ENCODE peak calls at places on chromosomes 3 and 15, in four cellular contexts. One of them, this sample, is unnamed.

GRCh38 chr3:193563429-193563828 is 8.7 kb upstream of the ATP13A4 start:
- DNase-seq in sigmoid colon: no peak
- DNase-seq in heart left ventricle: no peak
- DNase-seq in thyroid gland: peak; percentile 61
- DNase-seq in this sample: no peak

GRCh38 chr3:136343873-136344281 is 93.7 kb downstream of the PCCB start:
- DNase-seq in sigmoid colon: peak; percentile 95
- DNase-seq in heart left ventricle: peak; percentile 86
- DNase-seq in thyroid gland: peak; percentile 56
- DNase-seq in this sample: peak; percentile 53

GRCh38 chr15:42775431-42775830 is 38.5 kb upstream of the CDAN1 start:
- DNase-seq in sigmoid colon: no peak
- DNase-seq in heart left ventricle: no peak
- DNase-seq in thyroid gland: no peak
- DNase-seq in this sample: no peak

GRCh38 chr15:60215225-60215963 is 182.4 kb downstream of the ANXA2 start:
- DNase-seq in sigmoid colon: no peak
- DNase-seq in heart left ventricle: no peak
- DNase-seq in thyroid gland: no peak
- DNase-seq in this sample: no peak

GRCh38 chr15:94253742-94254141 is 22.4 kb downstream of the MCTP2 start:
- DNase-seq in sigmoid colon: no peak
- DNase-seq in heart left ventricle: no peak
- DNase-seq in thyroid gland: no peak
- DNase-seq in this sample: no peak

GRCh38 chr3:178562143-178562868 is 26.1 kb downstream of the KCNMB2 start:
- DNase-seq in sigmoid colon: no peak
- DNase-seq in heart left ventricle: peak; percentile 46
- DNase-seq in thyroid gland: no peak
- DNase-seq in this sample: no peak

GRCh38 chr15:78446551-78446950 is 8.5 kb downstream of the IREB2 start:
- DNase-seq in sigmoid colon: no peak
- DNase-seq in heart left ventricle: no peak
- DNase-seq in thyroid gland: no peak
- DNase-seq in this sample: no peak

GRCh38 chr15:35038655-35039534 is 46.2 kb downstream of the NANOGP8 start:
- DNase-seq in sigmoid colon: no peak
- DNase-seq in heart left ventricle: no peak
- DNase-seq in thyroid gland: no peak
- DNase-seq in this sample: no peak

DNA sequence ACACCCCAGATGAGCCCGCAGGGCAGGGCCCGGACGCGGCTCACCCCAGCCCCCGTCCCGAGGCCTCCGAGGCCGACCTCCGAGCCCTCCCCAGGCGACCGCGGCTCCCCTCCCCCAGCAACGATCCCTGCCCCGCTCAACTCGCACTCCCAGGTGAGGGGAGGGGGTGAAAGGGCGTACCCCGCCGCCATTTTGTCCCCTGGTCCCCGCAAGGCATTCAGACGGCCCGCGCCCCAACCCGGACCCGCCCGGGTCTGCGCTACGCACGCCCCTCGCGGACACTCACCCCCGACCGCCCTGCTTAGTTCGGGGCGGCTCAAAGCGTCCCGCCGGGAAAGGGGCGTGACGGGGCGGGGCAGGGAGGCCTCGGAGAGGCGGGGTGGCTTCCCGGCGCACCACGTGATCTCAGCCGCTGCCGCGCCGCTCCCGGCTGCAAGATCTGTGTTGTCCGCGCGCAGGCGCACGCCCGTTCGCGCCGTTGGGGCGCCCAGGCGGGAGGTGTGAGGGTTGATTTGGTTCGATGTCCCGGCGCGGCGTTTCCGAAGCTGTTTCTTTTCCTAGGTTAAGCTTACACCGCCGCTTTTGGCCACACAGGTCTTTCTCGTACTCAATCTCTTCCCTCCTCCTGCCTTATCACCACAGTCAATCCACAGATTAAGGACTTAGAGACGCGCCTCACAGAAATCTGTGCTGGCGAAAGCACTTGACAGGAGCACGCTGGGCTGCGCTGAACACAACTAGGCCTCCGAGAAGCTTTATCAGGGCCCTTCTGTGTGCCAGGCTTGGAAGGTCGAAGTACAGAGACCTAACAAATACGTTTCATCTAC is at the start of gene SCAPER:
- DNase-seq in sigmoid colon: peak; percentile 96
- DNase-seq in heart left ventricle: peak; percentile 95
- DNase-seq in thyroid gland: peak; percentile 94
- DNase-seq in this sample: peak; percentile 95
- TF ChIP-seq POLR2A in sigmoid colon: peak; percentile 50
- TF ChIP-seq POLR2A in heart left ventricle: peak; percentile 16
- TF ChIP-seq POLR2A in thyroid gland: peak; percentile 46
- TF ChIP-seq POLR2A in this sample: no peak

GRCh38 chr3:9021610-9022009 is 58.3 kb upstream of the RAD18 start:
- DNase-seq in sigmoid colon: no peak
- DNase-seq in heart left ventricle: no peak
- DNase-seq in thyroid gland: no peak
- DNase-seq in this sample: no peak

GRCh38 chr3:9026320-9027040 is 63.2 kb upstream of the RAD18 start:
- DNase-seq in sigmoid colon: no peak
- DNase-seq in heart left ventricle: no peak
- DNase-seq in thyroid gland: no peak
- DNase-seq in this sample: no peak

GRCh38 chr3:9022305-9022985 is 59.2 kb upstream of the RAD18 start:
- DNase-seq in sigmoid colon: no peak
- DNase-seq in heart left ventricle: no peak
- DNase-seq in thyroid gland: no peak
- DNase-seq in this sample: no peak

GRCh38 chr3:9023191-9023590 is 59.9 kb upstream of the RAD18 start:
- DNase-seq in sigmoid colon: no peak
- DNase-seq in heart left ventricle: no peak
- DNase-seq in thyroid gland: no peak
- DNase-seq in this sample: no peak

GRCh38 chr3:9024341-9024740 is 61.1 kb upstream of the RAD18 start:
- DNase-seq in sigmoid colon: no peak
- DNase-seq in heart left ventricle: no peak
- DNase-seq in thyroid gland: no peak
- DNase-seq in this sample: no peak
- H3K4me1 ChIP-seq in sigmoid colon: peaks cover 15% of the 10 kb centered on the region
- H3K4me1 ChIP-seq in heart left ventricle: peaks cover 39% of the 10 kb centered on the region
- H3K4me1 ChIP-seq in thyroid gland: peaks cover 20% of the 10 kb centered on the region
- H3K4me1 ChIP-seq in this sample: peaks cover 16% of the 10 kb centered on the region

DNA sequence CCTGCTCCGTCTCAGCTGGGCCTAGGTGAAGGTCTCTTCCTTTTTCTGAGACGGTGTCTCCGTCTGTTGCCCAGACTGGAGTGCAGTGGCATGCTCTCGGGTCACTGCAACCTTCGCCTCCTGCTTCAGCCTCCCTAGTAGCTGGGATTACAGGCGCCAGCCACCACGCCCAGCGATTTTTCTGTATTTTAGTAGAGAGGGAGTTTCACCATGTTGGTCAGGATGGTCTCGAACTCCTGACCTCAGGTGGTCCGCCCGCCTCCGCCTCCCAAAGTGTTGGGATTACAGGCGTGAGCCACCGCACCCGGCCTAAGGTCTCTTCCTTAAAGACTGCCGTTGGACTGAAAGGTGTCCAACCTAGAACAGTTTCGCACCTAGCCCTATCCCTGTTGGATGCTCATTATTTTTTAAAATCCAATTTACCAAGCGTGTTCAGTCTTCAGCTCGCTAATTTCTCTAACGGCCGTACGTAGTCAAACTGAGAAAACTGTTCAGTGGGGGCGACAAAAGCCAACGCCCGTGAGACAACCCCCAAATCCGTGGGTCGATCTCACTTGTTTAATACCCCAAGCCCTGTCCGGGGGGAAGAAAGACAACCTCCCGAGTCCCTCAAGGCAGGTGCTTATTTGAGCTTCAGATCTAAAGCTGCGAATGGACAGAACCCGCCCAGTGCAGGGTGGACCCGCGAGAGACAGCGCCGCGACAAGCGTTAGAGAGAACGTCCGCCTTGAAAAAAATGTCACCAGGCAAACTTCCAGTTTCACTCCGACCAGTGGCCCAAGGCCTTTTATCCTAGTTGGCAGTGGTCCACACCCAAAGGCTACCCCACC is 986 bp upstream of the OXSR1 start:
- DNase-seq in sigmoid colon: no peak
- DNase-seq in heart left ventricle: no peak
- DNase-seq in thyroid gland: peak; percentile 18
- DNase-seq in this sample: peak; percentile 21
- TF ChIP-seq POLR2A in sigmoid colon: peak; percentile 72
- TF ChIP-seq POLR2A in heart left ventricle: no peak
- TF ChIP-seq POLR2A in thyroid gland: peak; percentile 29
- TF ChIP-seq POLR2A in this sample: no peak

GRCh38 chr3:71010731-71011455 is 572.6 kb downstream of the FOXP1 start:
- DNase-seq in sigmoid colon: no peak
- DNase-seq in heart left ventricle: no peak
- DNase-seq in thyroid gland: no peak
- DNase-seq in this sample: no peak
- H3K4me1 ChIP-seq in sigmoid colon: peaks cover 40% of the 10 kb centered on the region
- H3K4me1 ChIP-seq in heart left ventricle: peaks cover 38% of the 10 kb centered on the region
- H3K4me1 ChIP-seq in thyroid gland: peaks cover 39% of the 10 kb centered on the region
- H3K4me1 ChIP-seq in this sample: peaks cover 7% of the 10 kb centered on the region

DNA sequence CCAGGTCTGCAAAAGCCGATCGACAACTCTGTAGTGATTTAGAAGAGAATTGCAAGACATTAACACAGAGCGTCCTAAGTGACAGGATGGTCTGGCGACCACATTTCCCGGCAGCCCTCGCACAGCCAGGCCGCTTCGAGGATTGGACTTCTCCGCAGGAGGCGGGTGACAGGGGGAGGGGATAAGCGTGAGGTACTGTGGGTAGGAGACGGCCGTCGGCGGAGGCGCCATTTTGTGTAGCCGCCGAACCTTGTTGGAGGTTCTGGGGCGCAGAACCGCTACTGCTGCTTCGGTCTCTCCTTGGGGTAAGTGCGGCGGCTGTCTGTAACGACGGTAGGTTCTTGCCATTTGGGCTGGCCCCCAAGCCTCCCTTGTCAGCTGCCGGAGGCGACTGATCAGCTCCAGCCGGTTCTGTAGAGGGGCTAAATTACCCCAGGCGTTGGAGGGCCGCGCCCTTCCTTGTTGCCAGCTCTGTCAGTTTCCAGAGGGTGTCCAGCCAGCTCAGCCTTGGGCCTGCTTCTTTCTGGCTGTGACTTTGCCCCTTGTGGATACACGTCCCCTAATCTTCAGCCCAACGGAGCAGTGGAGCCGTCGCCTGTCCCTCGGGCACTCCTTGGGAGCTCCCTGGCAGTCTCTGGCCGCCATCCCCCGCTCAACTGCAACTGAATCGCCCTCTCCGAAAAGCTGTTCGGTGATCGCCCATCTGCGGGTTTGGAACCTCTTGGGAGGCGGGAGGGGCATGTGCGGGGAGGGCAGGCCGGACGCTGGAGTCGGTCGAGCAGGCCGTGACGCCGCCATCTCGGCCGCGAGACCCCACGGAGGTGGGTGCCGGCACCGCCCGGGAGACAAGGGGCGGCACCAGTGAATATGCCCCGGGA is at the start of gene RBM5:
- DNase-seq in sigmoid colon: peak; percentile 96
- DNase-seq in heart left ventricle: peak; percentile 96
- DNase-seq in thyroid gland: peak; percentile 96
- DNase-seq in this sample: peak; percentile 97
- TF ChIP-seq POLR2A in sigmoid colon: peak; percentile 66
- TF ChIP-seq POLR2A in heart left ventricle: no peak
- TF ChIP-seq POLR2A in thyroid gland: no peak
- TF ChIP-seq POLR2A in this sample: no peak